ENCODE peak calls at places on chromosomes 11 and 22, in six cellular contexts. O is MM.1S; V is CD8-positive, alpha-beta memory T cell; C is A549; S is caudate nucleus; K is GM12878. Q is an unnamed sample.

GRCh38 chr11:45078236-45079074 is 68.0 kb upstream of the PRDM11 start:
- DNase-seq in K (no peak), C (no peak), S (no peak), O (no peak), V (no peak), Q (no peak)

GRCh38 chr11:77993902-77994301 is 566 bp downstream of the INTS4 start:
- DNase-seq in K (no peak), S (no peak), O (no peak), C (no peak), V (no peak), Q (no peak)

GRCh38 chr11:15045209-15045608 is 28.2 kb upstream of the CALCB start:
- DNase-seq in K (no peak), S (no peak), O (no peak), V (no peak), C (no peak), Q (no peak)

GRCh38 chr22:21837184-21837979 is 30.1 kb downstream of the MAPK1 start:
- DNase-seq in V (no peak), O (no peak), S (no peak), C (peak; percentile 9), K (no peak), Q (no peak)

GRCh38 chr11:23573430-23573829 is 713.2 kb upstream of the CCDC179 start:
- DNase-seq in V (no peak), S (no peak), K (no peak), O (peak; percentile 45), C (no peak), Q (no peak)

GRCh38 chr11:15108592-15109130 is 6.1 kb upstream of the INSC start:
- DNase-seq in C (no peak), V (no peak), O (no peak), K (no peak), S (no peak), Q (no peak)

GRCh38 chr11:346529-346928 is 22.8 kb upstream of the B4GALNT4 start:
- DNase-seq in V (no peak), K (no peak), O (no peak), S (no peak), C (no peak), Q (no peak)

GRCh38 chr11:76606102-76606793 is 64.3 kb downstream of the LRRC32 start:
- DNase-seq in K (no peak), V (no peak), C (no peak), S (no peak), O (no peak), Q (peak; percentile 66)

GRCh38 chr22:23237201-23237798 is 57.0 kb downstream of the BCR start:
- DNase-seq in C (no peak), O (peak; percentile 41), V (no peak), S (peak; percentile 54), K (no peak), Q (peak; percentile 88)

GRCh38 chr11:65403607-65404121 is 17.2 kb downstream of the FRMD8 start:
- DNase-seq in V (no peak), S (no peak), O (no peak), C (no peak), K (no peak), Q (no peak)

GRCh38 chr11:28107726-28108618 is at the start of the genes KIF18A and METTL15:
- DNase-seq in C (peak; percentile 70), V (peak; percentile 99), K (peak; percentile 96), S (peak; percentile 99), O (peak; percentile 100), Q (peak; percentile 100)

GRCh38 chr11:78907636-78908035 is 333.0 kb upstream of the NARS2 start:
- DNase-seq in O (no peak), S (no peak), C (no peak), K (no peak), V (no peak), Q (no peak)

GRCh38 chr11:1690167-1691026 is 6.6 kb upstream of the KRTAP5-6 start:
- DNase-seq in O (no peak), S (no peak), C (no peak), K (no peak), V (no peak), Q (no peak)

GRCh38 chr11:57881647-57882046 is 120.0 kb downstream of the CTNND1 start:
- DNase-seq in O (no peak), V (no peak), K (no peak), S (no peak), C (no peak), Q (no peak)

GRCh38 chr11:3230636-3231549 is 1.3 kb downstream of the MRGPRE start:
- DNase-seq in K (no peak), V (no peak), S (no peak), C (no peak), O (no peak), Q (no peak)

GRCh38 chr11:8354622-8355417 is 91.1 kb upstream of the LMO1 start:
- DNase-seq in C (no peak), K (no peak), V (no peak), O (no peak), S (peak; percentile 47), Q (peak; percentile 24)

GRCh38 chr11:93082900-93083299 is 113.4 kb downstream of the MTNR1B start:
- DNase-seq in S (no peak), C (no peak), O (no peak), V (no peak), K (no peak), Q (no peak)

GRCh38 chr11:72665911-72666472 is 8.2 kb downstream of the PDE2A start:
- DNase-seq in K (no peak), S (no peak), O (no peak), V (no peak), C (no peak), Q (no peak)

GRCh38 chr11:82988936-82989627 is 82.6 kb downstream of the RAB30 start:
- DNase-seq in C (no peak), O (no peak), S (peak; percentile 87), V (no peak), K (no peak), Q (no peak)

GRCh38 chr11:125141686-125142535 is 22.6 kb upstream of the PKNOX2 start:
- DNase-seq in O (peak; percentile 16), V (peak; percentile 42), K (no peak), C (peak; percentile 19), S (no peak), Q (peak; percentile 74)

GRCh38 chr22:29359469-29359868 is 28.9 kb downstream of the AP1B1 start:
- DNase-seq in C (peak; percentile 28), O (no peak), K (no peak), V (no peak), S (peak; percentile 29), Q (peak; percentile 77)

DNA sequence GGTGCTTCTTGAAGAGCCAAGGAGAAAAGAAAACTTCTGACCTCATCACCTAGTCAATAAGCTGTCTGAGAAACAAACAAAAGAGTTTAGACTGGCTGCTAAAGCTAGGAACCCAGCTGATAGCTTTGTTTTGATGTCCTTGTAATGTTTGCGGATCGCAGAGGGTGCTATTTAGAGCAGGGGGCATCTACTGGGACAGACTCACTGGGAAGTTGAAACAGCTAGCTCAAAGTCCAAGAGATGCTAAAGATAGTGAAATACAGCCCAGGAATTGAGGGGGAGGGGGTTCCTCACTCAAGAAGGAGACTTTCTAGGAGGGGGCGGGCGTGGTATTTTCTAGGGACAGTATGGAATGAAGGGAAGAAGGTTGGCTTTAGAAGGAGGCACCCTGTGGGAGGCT is 18.9 kb downstream of the ZBTB16 start:
- DNase-seq in V (no peak), S (no peak), K (no peak), O (peak; percentile 30), C (no peak), Q (no peak)
- H3K27ac ChIP-seq in V (no peak overlapping the region), S (no peak overlapping the region), K (no peak overlapping the region), O (peak overlapping the region; percentile 76), C (no peak overlapping the region), Q (peak overlapping the region; percentile 59)

DNA sequence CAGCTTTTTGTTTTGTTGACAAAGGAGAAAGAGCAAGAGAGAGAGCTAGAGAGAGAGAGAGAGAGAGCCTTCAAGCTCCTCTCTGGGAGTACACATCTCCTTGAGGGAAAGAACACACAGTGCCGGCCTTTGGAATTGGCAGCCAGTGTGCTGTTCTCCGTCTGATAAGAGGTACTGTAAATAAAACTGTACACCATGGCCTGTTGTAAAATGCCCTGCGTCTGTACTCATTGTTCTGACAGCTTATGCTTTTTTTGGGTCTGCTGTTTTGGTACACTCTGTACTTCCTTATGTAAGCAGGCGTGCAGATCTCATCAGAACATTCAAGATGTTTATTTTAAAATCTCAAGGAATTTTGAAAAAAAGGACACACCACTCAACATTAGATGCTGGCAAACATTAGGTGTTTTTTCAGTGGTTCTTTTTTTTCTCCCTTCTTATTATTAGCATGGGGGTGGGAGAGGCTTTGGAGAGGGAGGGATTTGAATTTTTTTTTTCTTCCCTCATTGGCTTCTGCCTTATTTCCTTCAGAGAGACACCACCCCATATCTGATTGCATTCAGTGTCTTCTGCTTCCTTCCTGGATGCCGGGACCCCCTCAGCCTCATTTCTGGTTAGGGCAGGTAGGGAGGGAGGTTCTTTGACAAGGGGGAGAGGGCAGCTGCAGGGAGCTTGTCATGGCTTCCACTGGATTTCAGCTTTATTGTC is 116.8 kb upstream of the NNMT start:
- DNase-seq in S (peak; percentile 77), K (no peak), O (no peak), C (no peak), V (no peak), Q (peak; percentile 93)
- H3K27ac ChIP-seq in S (peak overlapping the region; percentile 65), K (no peak overlapping the region), O (no peak overlapping the region), C (no peak overlapping the region), V (no peak overlapping the region), Q (peak overlapping the region; percentile 95)

GRCh38 chr22:46055851-46056168 is 78.8 kb upstream of the WNT7B start:
- DNase-seq in S (no peak), O (no peak), C (no peak), K (no peak), V (no peak), Q (no peak)
- H3K27ac ChIP-seq in S (peak overlapping the region; percentile 99), O (no peak overlapping the region), C (peak overlapping the region; percentile 99), K (no peak overlapping the region), V (no peak overlapping the region), Q (peak overlapping the region; percentile 94)

DNA sequence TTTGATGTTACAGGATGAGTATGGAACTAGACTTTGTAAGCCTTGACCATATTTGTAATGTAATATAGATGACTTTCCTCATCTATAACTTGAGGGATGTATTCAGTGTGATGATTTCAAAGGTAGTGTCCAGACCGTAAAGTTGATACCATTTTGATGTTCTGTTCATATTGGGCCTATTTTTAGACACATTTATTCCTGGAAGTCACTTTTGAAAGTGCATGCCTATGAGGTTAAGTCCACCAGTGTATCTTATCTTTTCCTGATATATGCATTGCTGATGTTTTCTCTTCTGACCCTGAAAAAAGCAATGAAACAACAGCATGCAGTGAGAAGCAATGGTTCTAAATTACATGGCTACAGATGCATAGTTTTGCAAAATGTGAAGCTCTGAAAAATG is 244.7 kb upstream of the PDGFD start:
- DNase-seq in K (no peak), V (no peak), S (no peak), O (no peak), C (no peak), Q (no peak)
- H3K27ac ChIP-seq in K (no peak overlapping the region), V (no peak overlapping the region), S (no peak overlapping the region), O (no peak overlapping the region), C (no peak overlapping the region), Q (no peak overlapping the region)

DNA sequence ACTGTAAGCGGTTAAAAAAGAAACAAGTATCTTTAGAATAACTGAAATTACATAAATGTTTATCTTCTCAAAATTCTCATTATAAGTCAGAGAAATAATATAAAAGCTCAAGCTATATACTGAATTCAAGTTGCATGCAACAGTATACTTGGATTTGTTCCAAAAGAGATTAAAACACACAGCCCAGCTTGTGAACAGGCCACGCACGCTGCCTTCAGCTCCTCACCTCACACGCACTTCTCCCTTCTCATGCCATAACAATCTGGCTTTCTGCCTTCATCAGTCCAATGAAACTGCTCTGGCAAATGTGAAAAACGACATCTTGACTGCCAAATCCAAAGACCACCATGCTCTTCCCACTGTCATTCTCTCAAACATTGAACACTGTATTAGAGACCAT is 22.1 kb downstream of the ATP6V1E1 start:
- DNase-seq in C (no peak), S (no peak), K (no peak), V (no peak), O (no peak), Q (no peak)
- H3K27ac ChIP-seq in C (no peak overlapping the region), S (no peak overlapping the region), K (no peak overlapping the region), V (no peak overlapping the region), O (no peak overlapping the region), Q (no peak overlapping the region)

GRCh38 chr22:37898441-37899181 is 7.5 kb upstream of the MICALL1 start:
- DNase-seq in K (no peak), S (peak; percentile 68), O (no peak), V (no peak), C (no peak), Q (peak; percentile 67)
- H3K27ac ChIP-seq in K (no peak overlapping the region), S (peak overlapping the region; percentile 87), O (no peak overlapping the region), V (no peak overlapping the region), C (peak overlapping the region; percentile 83), Q (no peak overlapping the region)

Q was measured in testis.